ENCODE peak calls at places on chromosomes 7 and 10, in four cellular contexts. I is IMR-90, C is HepG2, W is K562. H is an unnamed sample.

GRCh38 chr7:36605261-36605660 is 119.0 kb downstream of the AOAH start:
- DNase-seq in I (no peak), C (no peak), W (no peak), H (no peak)

GRCh38 chr7:107538001-107538400 is 25.7 kb downstream of the COG5 start:
- DNase-seq in I (no peak), C (no peak), W (no peak), H (no peak)

GRCh38 chr10:50637003-50637579 is 13.3 kb upstream of the SGMS1 start:
- DNase-seq in I (peak), C (no peak), W (no peak), H (no peak)

GRCh38 chr7:99628471-99629465 is 12.0 kb downstream of the ZSCAN25 start:
- DNase-seq in I (no peak), C (no peak), W (no peak), H (no peak)

GRCh38 chr7:92835851-92836488 is 403 bp downstream of the CDK6 start:
- DNase-seq in I (no peak), C (peak), W (peak), H (peak)

GRCh38 chr10:117503170-117503885 is 39.2 kb upstream of the EMX2 start:
- DNase-seq in I (no peak), C (no peak), W (no peak), H (no peak)

GRCh38 chr10:109386921-109387320 is 536.4 kb downstream of the XPNPEP1 start:
- DNase-seq in I (no peak), C (no peak), W (no peak), H (no peak)

GRCh38 chr10:123377883-123378282 is 223.7 kb downstream of the BUB3 start:
- DNase-seq in I (no peak), C (peak), W (no peak), H (no peak)

GRCh38 chr10:77038412-77038806 is 599.2 kb downstream of the KCNMA1 start:
- DNase-seq in I (no peak), C (no peak), W (no peak), H (no peak)

GRCh38 chr10:74297389-74298080 is 146.5 kb downstream of the ADK start:
- DNase-seq in I (no peak), C (no peak), W (no peak), H (no peak)

GRCh38 chr10:74589226-74589673 is 237.2 kb upstream of the KAT6B start:
- DNase-seq in I (peak), C (no peak), W (peak), H (peak)

GRCh38 chr7:117769085-117769484 is 104.2 kb downstream of the CTTNBP2 start:
- DNase-seq in I (no peak), C (no peak), W (no peak), H (no peak)

GRCh38 chr7:28759373-28760013 is 198.6 kb downstream of the TRIL start:
- DNase-seq in I (peak), C (no peak), W (no peak), H (no peak)

GRCh38 chr7:135517060-135517459 is 7.2 kb upstream of the CNOT4 start:
- DNase-seq in I (no peak), C (no peak), W (no peak), H (no peak)

GRCh38 chr7:81449105-81449504 is 320.7 kb downstream of the HGF start:
- DNase-seq in I (no peak), C (no peak), W (no peak), H (no peak)

GRCh38 chr10:76942556-76943416 is 694.8 kb downstream of the KCNMA1 start:
- DNase-seq in I (peak), C (no peak), W (no peak), H (no peak)

GRCh38 chr7:35630573-35630972 is 64.4 kb downstream of the HERPUD2 start:
- DNase-seq in I (peak), C (no peak), W (no peak), H (no peak)

GRCh38 chr7:111357691-111358090 is 204.6 kb downstream of the IMMP2L start:
- DNase-seq in I (peak), C (no peak), W (no peak), H (peak)

GRCh38 chr7:148997497-148997896 is 30.8 kb downstream of the PDIA4 start:
- DNase-seq in I (no peak), C (no peak), W (no peak), H (no peak)

GRCh38 chr10:28250782-28251181 is 52.1 kb downstream of the MPP7 start:
- DNase-seq in I (peak), C (peak), W (no peak), H (peak)

GRCh38 chr7:139389774-139390173 is 30.1 kb downstream of the LUC7L2 start:
- DNase-seq in I (no peak), C (no peak), W (no peak), H (no peak)

GRCh38 chr10:133154996-133155778 is 4.8 kb upstream of the KNDC1 start:
- DNase-seq in I (no peak), C (no peak), W (no peak), H (no peak)

GRCh38 chr7:100859856-100860255 is 7.3 kb upstream of the TRIP6 start:
- DNase-seq in I (no peak), C (no peak), W (no peak), H (no peak)

GRCh38 chr7:94620703-94621118 is 35.2 kb downstream of the SGCE start:
- DNase-seq in I (peak), C (peak), W (no peak), H (peak)

GRCh38 chr10:98422182-98422581 is 7.2 kb upstream of the PYROXD2 start:
- DNase-seq in I (no peak), C (no peak), W (no peak), H (no peak)

GRCh38 chr10:36531621-36532020 is 593.8 kb upstream of the ANKRD30A start:
- DNase-seq in I (peak), C (no peak), W (no peak), H (no peak)

GRCh38 chr10:122551450-122551849 is 9.1 kb upstream of the DMBT1 start:
- DNase-seq in I (no peak), C (peak), W (no peak), H (no peak)

GRCh38 chr10:132489053-132489703 is 48.4 kb upstream of the INPP5A start:
- DNase-seq in I (peak), C (no peak), W (no peak), H (no peak)

GRCh38 chr10:69734797-69735468 is 66.8 kb upstream of the COL13A1 start:
- DNase-seq in I (no peak), C (no peak), W (no peak), H (no peak)

GRCh38 chr10:91536101-91536500 is 96.8 kb downstream of the PPP1R3C start:
- DNase-seq in I (peak), C (no peak), W (no peak), H (no peak)

GRCh38 chr7:30802812-30803211 is 31.6 kb downstream of the MINDY4 start:
- DNase-seq in I (no peak), C (no peak), W (no peak), H (no peak)

GRCh38 chr10:126638542-126638941 is 32.0 kb downstream of the C10orf90 start:
- DNase-seq in I (no peak), C (no peak), W (peak), H (no peak)

GRCh38 chr10:126639084-126639483 is 31.4 kb downstream of the C10orf90 start:
- DNase-seq in I (no peak), C (no peak), W (no peak), H (no peak)

GRCh38 chr10:126632705-126633104 is 37.8 kb downstream of the C10orf90 start:
- DNase-seq in I (no peak), C (no peak), W (no peak), H (no peak)

GRCh38 chr10:126634347-126634746 is 36.1 kb downstream of the C10orf90 start:
- DNase-seq in I (no peak), C (no peak), W (no peak), H (no peak)

DNA sequence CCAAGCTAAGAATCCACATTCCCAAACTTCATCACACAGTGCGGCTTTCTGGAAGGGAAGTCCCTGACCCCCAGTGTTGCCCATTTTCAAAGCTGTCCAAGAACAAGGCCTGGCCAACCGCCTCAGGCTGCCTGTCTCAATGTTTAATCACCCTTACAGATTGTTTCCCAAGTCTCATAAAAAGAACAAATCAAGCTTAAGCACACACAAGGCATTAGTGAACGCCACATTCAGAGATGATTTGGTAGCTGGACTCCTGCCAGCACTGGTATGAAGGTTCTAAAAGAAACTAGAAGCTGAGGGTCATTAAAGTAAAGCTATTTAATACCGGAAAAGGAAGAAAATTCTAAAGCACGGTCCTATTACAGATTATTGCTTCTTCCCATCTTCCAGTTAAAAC is 35.6 kb downstream of the C10orf90 start:
- DNase-seq in I (no peak), C (no peak), W (no peak), H (no peak)
- TF ChIP-seq MAZ in I (no peak), C (no peak), W (no peak), H (no peak)

GRCh38 chr7:80134536-80135305 is at the start of gene GNAI1:
- DNase-seq in I (peak), C (peak), W (no peak), H (peak)
- TF ChIP-seq CTCF in I (peak), C (peak), W (no peak), H (peak)

GRCh38 chr7:1359681-1360485 is 99.4 kb downstream of the MICALL2 start:
- DNase-seq in I (no peak), C (no peak), W (no peak), H (no peak)
- TF ChIP-seq MAZ in I (no peak), C (no peak), W (no peak), H (no peak)

DNA sequence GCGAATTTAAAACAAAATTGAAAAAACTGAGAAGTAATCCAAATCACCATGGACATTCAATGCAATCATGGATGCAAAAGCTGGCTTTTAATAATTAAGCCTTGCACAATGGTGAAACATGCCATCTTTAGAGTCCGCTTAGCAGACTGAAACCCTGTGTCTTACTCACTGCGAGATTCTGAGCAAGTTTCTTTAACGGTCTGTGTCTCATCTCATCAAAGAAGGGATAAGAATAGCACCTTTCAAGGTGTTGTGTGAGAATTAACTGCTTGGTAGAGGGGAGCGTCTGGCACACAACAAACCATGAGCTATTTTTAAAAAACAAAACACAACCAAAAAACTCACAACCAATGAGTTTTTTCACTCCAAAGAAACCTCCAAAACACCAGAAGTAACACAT is 21.4 kb downstream of the ACBD7 start:
- DNase-seq in I (no peak), C (no peak), W (no peak), H (no peak)
- TF ChIP-seq CTCF in I (no peak), C (no peak), W (no peak), H (no peak)

DNA sequence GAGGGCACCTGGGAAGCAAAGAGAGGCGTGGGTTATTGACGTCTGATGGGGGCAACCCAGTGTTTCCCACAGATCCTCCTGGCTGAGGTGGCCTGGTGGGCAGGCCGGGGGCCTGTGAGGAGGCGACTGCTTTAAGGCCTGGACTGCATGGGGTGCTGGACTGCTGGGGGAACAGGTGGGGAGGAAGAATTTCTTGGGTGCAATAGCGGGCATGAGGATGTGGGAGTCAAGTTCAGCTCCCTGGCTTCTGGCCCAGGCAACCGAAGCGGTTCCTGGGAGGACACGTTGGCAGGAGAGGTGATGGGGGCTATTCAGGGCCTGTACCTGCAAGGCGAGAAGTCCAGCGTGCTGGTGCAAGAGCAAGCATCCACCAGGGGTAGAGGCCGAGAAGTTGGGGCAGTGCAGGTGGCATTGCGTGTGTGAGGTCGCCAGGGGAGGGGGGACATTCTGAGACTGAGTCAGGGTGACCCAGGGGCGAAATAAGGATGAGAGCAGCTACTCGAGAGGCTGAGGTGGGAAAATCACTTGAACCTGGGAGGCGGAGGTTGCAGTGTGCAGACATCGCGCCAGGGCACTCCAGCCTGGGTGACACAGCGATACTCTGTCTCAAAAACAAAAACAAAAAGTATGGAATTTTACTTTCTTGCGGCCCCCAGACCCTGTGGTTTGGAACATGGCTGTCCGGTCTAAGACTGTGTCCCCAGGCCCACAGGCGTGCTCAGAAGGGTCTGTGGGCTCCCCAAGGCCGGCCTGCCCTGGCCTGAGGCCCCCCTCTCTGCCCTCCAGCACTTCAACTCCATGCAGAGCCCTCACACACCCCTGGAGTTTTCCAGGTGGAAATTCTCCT is 53.6 kb upstream of the ELN start:
- DNase-seq in I (no peak), C (no peak), W (no peak), H (no peak)
- TF ChIP-seq MAZ in I (no peak), C (no peak), W (no peak), H (no peak)

GRCh38 chr7:95687759-95688343 is 84.5 kb upstream of the DYNC1I1 start:
- DNase-seq in I (peak), C (peak), W (no peak), H (peak)
- TF ChIP-seq CTCF in I (peak), C (peak), W (peak), H (peak)

DNA sequence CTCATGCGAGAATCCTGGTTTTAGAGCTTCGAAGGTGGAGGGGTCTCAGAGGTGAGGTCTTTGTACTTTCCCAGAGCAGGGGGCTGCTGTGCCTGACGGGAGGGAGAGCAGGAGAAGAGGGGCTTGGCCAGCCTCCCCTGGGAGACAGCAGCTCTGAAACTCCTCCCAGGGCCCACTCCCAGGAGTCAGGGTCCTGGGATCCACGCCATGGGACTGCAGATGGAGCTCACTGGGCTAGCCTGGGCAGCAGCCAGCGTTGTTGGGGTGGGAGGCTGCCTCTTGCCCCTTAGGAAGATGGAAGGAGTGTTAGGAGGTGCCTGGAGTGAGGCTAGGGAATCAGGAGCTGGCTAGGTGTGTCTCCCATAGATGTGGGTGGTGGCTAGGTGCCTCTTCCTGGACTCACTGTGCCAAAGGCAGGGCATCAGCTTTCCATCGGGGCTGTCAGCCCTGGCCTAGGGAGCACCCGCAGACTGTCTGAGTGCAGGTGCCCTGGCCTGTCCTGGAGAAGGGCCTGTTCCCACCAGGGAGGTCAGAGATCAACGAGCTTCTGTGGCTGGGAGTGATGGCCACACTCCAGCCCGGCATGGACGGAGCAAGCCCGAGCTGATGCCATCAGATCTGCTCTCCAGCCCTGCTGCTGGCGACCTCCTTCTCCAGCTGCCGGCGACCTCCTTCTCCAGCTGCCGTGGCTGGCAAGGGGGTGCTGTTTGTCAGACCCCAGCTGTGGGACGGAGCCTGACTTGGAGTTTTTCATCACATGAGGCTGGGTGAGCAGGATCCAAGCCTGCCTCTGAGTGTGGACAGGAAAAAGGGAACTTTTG is 111.3 kb downstream of the PTPN20 start:
- DNase-seq in I (no peak), C (no peak), W (no peak), H (no peak)
- TF ChIP-seq MAZ in I (no peak), C (no peak), W (no peak), H (no peak)

GRCh38 chr7:134254311-134254710 is 62.4 kb downstream of the SLC35B4 start:
- DNase-seq in I (peak), C (no peak), W (peak), H (no peak)
- TF ChIP-seq CTCF in I (peak), C (peak), W (peak), H (peak)